ENCODE peak calls at places on chromosomes 2 and 18, in six cellular contexts. B is anterior cingulate cortex; F is GF-D8; L is stimulated activated naive CD8-positive, alpha-beta T cell treated with anti-CD3 and anti-CD28 coated beads, Interleukin-15, amount 100 ng/mL, for 72 hours; Z is CD4-positive, CD25-positive, alpha-beta regulatory T cell; K is MCF 10A. M is an unnamed sample.

GRCh38 chr18:9535430-9535972 is 60.2 kb downstream of the RALBP1 start:
- DNase-seq in F (no peak), K (peak), B (peak), Z (no peak), L (no peak), M (no peak)

GRCh38 chr18:54558609-54559585 is 32.1 kb upstream of the DYNAP start:
- DNase-seq in K (peak), Z (no peak), F (no peak), B (no peak), L (no peak), M (no peak)

GRCh38 chr18:6609882-6610281 is 119.6 kb upstream of the ARHGAP28 start:
- DNase-seq in B (no peak), Z (no peak), F (no peak), K (no peak), L (no peak), M (no peak)

GRCh38 chr2:121037480-121037879 is 247.5 kb downstream of the TFCP2L1 start:
- DNase-seq in Z (no peak), K (no peak), B (no peak), F (no peak), L (no peak), M (no peak)

GRCh38 chr2:220499281-220499680 is 871.9 kb downstream of the SLC4A3 start:
- DNase-seq in K (peak), F (no peak), B (no peak), L (no peak), Z (no peak), M (no peak)

GRCh38 chr2:234640657-234641056 is 143.8 kb upstream of the ARL4C start:
- DNase-seq in L (no peak), B (no peak), K (no peak), F (no peak), Z (no peak), M (no peak)

GRCh38 chr2:149629003-149629402 is 41.4 kb upstream of the MMADHC start:
- DNase-seq in B (no peak), K (no peak), L (no peak), F (no peak), Z (no peak), M (no peak)

GRCh38 chr18:28136071-28136470 is 40.9 kb downstream of the CDH2 start:
- DNase-seq in L (no peak), K (no peak), B (no peak), Z (no peak), F (no peak), M (no peak)

GRCh38 chr2:229370484-229370883 is 99.4 kb upstream of the PID1 start:
- DNase-seq in B (no peak), L (no peak), Z (no peak), F (no peak), K (no peak), M (no peak)

GRCh38 chr2:9244985-9245544 is 38.5 kb downstream of the ASAP2 start:
- DNase-seq in F (no peak), B (no peak), Z (no peak), K (peak), L (no peak), M (no peak)

GRCh38 chr2:240890691-240891090 is 5.3 kb downstream of the MAB21L4 start:
- DNase-seq in F (no peak), B (no peak), K (no peak), Z (no peak), L (no peak), M (no peak)

GRCh38 chr2:142868281-142868762 is 9.1 kb upstream of the KYNU start:
- DNase-seq in Z (no peak), F (no peak), B (no peak), L (no peak), K (peak), M (no peak)

GRCh38 chr18:58669731-58670379 is 1.4 kb upstream of the MALT1 start:
- DNase-seq in F (peak), Z (no peak), K (peak), B (no peak), L (no peak), M (no peak)

GRCh38 chr2:101874069-101874468 is 117.7 kb upstream of the IL1R2 start:
- DNase-seq in L (no peak), B (no peak), K (no peak), Z (no peak), F (no peak), M (no peak)

GRCh38 chr2:111122631-111123421 is 2.1 kb downstream of the BCL2L11 start:
- DNase-seq in Z (no peak), F (no peak), B (peak), K (peak), L (peak), M (peak)

GRCh38 chr2:61854435-61855177 is 746 bp upstream of the FAM161A start:
- DNase-seq in F (peak), K (peak), L (peak), B (peak), Z (peak), M (peak)

GRCh38 chr2:45438872-45439665 is 172.0 kb downstream of the SRBD1 start:
- DNase-seq in L (no peak), K (no peak), F (no peak), B (no peak), Z (no peak), M (peak)

GRCh38 chr2:9974344-9974743 is 22.9 kb downstream of the GRHL1 start:
- DNase-seq in B (no peak), Z (no peak), K (no peak), F (no peak), L (no peak), M (no peak)

GRCh38 chr18:35043207-35043606 is 2.0 kb downstream of the MAPRE2 start:
- DNase-seq in K (no peak), L (no peak), F (no peak), B (no peak), Z (no peak), M (no peak)

GRCh38 chr2:58032016-58032750 is 14.4 kb upstream of the VRK2 start:
- DNase-seq in B (no peak), F (no peak), Z (no peak), L (no peak), K (no peak), M (no peak)

GRCh38 chr2:44102790-44103642 is 65.7 kb upstream of the PPM1B start:
- DNase-seq in B (no peak), F (no peak), L (no peak), Z (no peak), K (no peak), M (no peak)

GRCh38 chr2:238821391-238821790 is 26.5 kb upstream of the TWIST2 start:
- DNase-seq in Z (no peak), K (peak), L (no peak), F (no peak), B (no peak), M (no peak)

GRCh38 chr2:222753251-222753824 is 81.9 kb downstream of the MOGAT1 start:
- DNase-seq in L (no peak), K (peak), B (no peak), F (no peak), Z (no peak), M (no peak)

GRCh38 chr2:240596080-240596460 is 9.5 kb downstream of the CAPN10 start:
- DNase-seq in F (no peak), B (no peak), Z (no peak), L (no peak), K (no peak), M (no peak)

M was measured in T-helper 2 cell.